ENCODE peak calls at places on chromosome 15, in seven cellular contexts. P is AG04449, H is occipital lobe, O is NCI-H2081, C is ascending aorta, X is iPS-NIHi11, T is psoas muscle. Y is an unnamed sample.

GRCh38 chr15:98174286-98174685 is 213.8 kb downstream of the ARRDC4 start:
- DNase-seq in H (no peak), C (no peak), P (no peak), X (no peak), T (no peak), O (no peak), Y (no peak)

GRCh38 chr15:72358532-72359180 is 17.2 kb downstream of the HEXA start:
- DNase-seq in O (no peak), H (peak), P (peak), T (peak), C (no peak), X (no peak), Y (no peak)

GRCh38 chr15:67521770-67522568 is 1.0 kb downstream of the C15orf61 start:
- DNase-seq in H (no peak), T (no peak), P (no peak), C (no peak), O (no peak), X (no peak), Y (no peak)

GRCh38 chr15:62569460-62570404 is 404.6 kb upstream of the C2CD4B start:
- DNase-seq in H (no peak), T (peak), X (no peak), P (peak), O (peak), C (peak), Y (peak)

GRCh38 chr15:91874992-91875651 is 21.6 kb downstream of the SLCO3A1 start:
- DNase-seq in C (no peak), T (no peak), O (no peak), X (no peak), H (no peak), P (no peak), Y (no peak)

GRCh38 chr15:80982205-80982604 is 7.4 kb downstream of the MESD start:
- DNase-seq in T (no peak), O (no peak), P (no peak), C (no peak), X (no peak), H (no peak), Y (no peak)

GRCh38 chr15:93308026-93308670 is 219.1 kb upstream of the RGMA start:
- DNase-seq in C (no peak), X (no peak), T (no peak), P (no peak), O (no peak), H (no peak), Y (no peak)

GRCh38 chr15:89749951-89750559 is 994 bp downstream of the MESP1 start:
- DNase-seq in H (no peak), X (no peak), O (no peak), C (no peak), T (peak), P (no peak), Y (no peak)

GRCh38 chr15:36943496-36944361 is 156.6 kb downstream of the MEIS2 start:
- DNase-seq in O (no peak), C (no peak), T (no peak), P (no peak), X (peak), H (no peak), Y (no peak)

GRCh38 chr15:65529754-65530317 is 427 bp upstream of the HACD3 start:
- DNase-seq in X (no peak), O (no peak), T (no peak), C (no peak), P (no peak), H (no peak), Y (no peak)

GRCh38 chr15:93331545-93332117 is 242.6 kb upstream of the RGMA start:
- DNase-seq in X (peak), O (peak), H (peak), T (no peak), P (no peak), C (no peak), Y (no peak)

GRCh38 chr15:90342655-90343054 is 9.4 kb upstream of the ZNF774 start:
- DNase-seq in P (no peak), X (no peak), H (no peak), O (no peak), T (no peak), C (no peak), Y (no peak)

GRCh38 chr15:61528590-61528929 is 299.5 kb upstream of the RORA start:
- DNase-seq in O (peak), X (no peak), T (no peak), H (no peak), P (no peak), C (no peak), Y (no peak)

GRCh38 chr15:79887517-79887916 is 9.3 kb downstream of the MTHFS start:
- DNase-seq in P (no peak), T (no peak), O (no peak), C (no peak), H (no peak), X (no peak), Y (no peak)

GRCh38 chr15:38254065-38254883 is 1.6 kb downstream of the SPRED1 start:
- DNase-seq in C (peak), O (peak), T (no peak), H (peak), X (no peak), P (no peak), Y (no peak)